ENCODE peak calls at places on chromosomes 1 and 21, in six cellular contexts. B, W, K, H, F and P are unnamed samples.

GRCh38 chr1:171742577-171742922 is 685 bp upstream of the VAMP4 start:
- DNase-seq in B (no peak), W (no peak), K (peak; percentile 61), H (peak; percentile 25), F (peak; percentile 54), P (no peak)

GRCh38 chr21:46096596-46096981 is 1.3 kb upstream of the COL6A2 start:
- DNase-seq in B (no peak), W (no peak), K (no peak), H (no peak), F (no peak), P (no peak)

GRCh38 chr21:25863031-25863430 is 128.3 kb downstream of the GABPA start:
- DNase-seq in B (no peak), W (no peak), K (no peak), H (no peak), F (no peak), P (no peak)

GRCh38 chr1:194477908-194478307 is 1291.5 kb upstream of the B3GALT2 start:
- DNase-seq in B (no peak), W (no peak), K (no peak), H (no peak), F (no peak), P (no peak)

GRCh38 chr1:216778763-216779162 is 55.5 kb upstream of the ESRRG start:
- DNase-seq in B (no peak), W (no peak), K (no peak), H (no peak), F (no peak), P (no peak)

GRCh38 chr1:172662464-172663109 is 3.7 kb downstream of the FASLG start:
- DNase-seq in B (peak; percentile 73), W (peak; percentile 66), K (peak; percentile 58), H (no peak), F (no peak), P (no peak)

GRCh38 chr1:246966502-246966901 is 34.8 kb upstream of the AHCTF1 start:
- DNase-seq in B (no peak), W (no peak), K (no peak), H (no peak), F (no peak), P (no peak)

GRCh38 chr1:48931571-48932251 is 155.0 kb upstream of the BEND5 start:
- DNase-seq in B (no peak), W (no peak), K (no peak), H (no peak), F (no peak), P (no peak)

GRCh38 chr21:41752231-41752681 is 14.6 kb downstream of the RIPK4 start:
- DNase-seq in B (no peak), W (no peak), K (peak; percentile 74), H (no peak), F (no peak), P (no peak)

GRCh38 chr1:103056423-103056822 is 51.9 kb downstream of the COL11A1 start:
- DNase-seq in B (no peak), W (no peak), K (peak; percentile 53), H (no peak), F (no peak), P (no peak)

GRCh38 chr1:31714442-31715096 is 10.8 kb upstream of the COL16A1 start:
- DNase-seq in B (no peak), W (no peak), K (peak; percentile 70), H (peak; percentile 65), F (no peak), P (no peak)

GRCh38 chr1:44621841-44622286 is 52.4 kb downstream of the TMEM53 start:
- DNase-seq in B (no peak), W (no peak), K (peak; percentile 59), H (no peak), F (no peak), P (no peak)

GRCh38 chr1:119091618-119092017 is 48.8 kb downstream of the WARS2 start:
- DNase-seq in B (no peak), W (no peak), K (no peak), H (no peak), F (no peak), P (no peak)

GRCh38 chr1:16048573-16049189 is 5.1 kb downstream of the CLCNKB start:
- DNase-seq in B (peak; percentile 17), W (peak; percentile 72), K (peak; percentile 49), H (peak; percentile 79), F (no peak), P (no peak)

GRCh38 chr1:4652631-4653327 is 1.6 kb upstream of the AJAP1 start:
- DNase-seq in B (peak; percentile 51), W (peak; percentile 69), K (no peak), H (peak; percentile 63), F (peak; percentile 62), P (peak; percentile 62)

GRCh38 chr1:193011395-193011794 is 47.8 kb downstream of the UCHL5 start:
- DNase-seq in B (no peak), W (no peak), K (no peak), H (no peak), F (no peak), P (no peak)

GRCh38 chr1:219155140-219155539 is 18.5 kb upstream of the LYPLAL1 start:
- DNase-seq in B (no peak), W (no peak), K (no peak), H (no peak), F (no peak), P (no peak)

GRCh38 chr1:35031103-35031452 is 667 bp downstream of the ZMYM6 start:
- DNase-seq in B (peak; percentile 34), W (no peak), K (peak; percentile 60), H (peak; percentile 25), F (no peak), P (no peak)

GRCh38 chr1:42853116-42853884 is 6.9 kb downstream of the ZNF691 start:
- DNase-seq in B (no peak), W (no peak), K (no peak), H (no peak), F (no peak), P (peak; percentile 57)

GRCh38 chr1:15734901-15735300 is 1.2 kb upstream of the SLC25A34 start:
- DNase-seq in B (no peak), W (peak; percentile 63), K (no peak), H (peak; percentile 55), F (no peak), P (no peak)

GRCh38 chr1:112849425-112849966 is 106.5 kb downstream of the SLC16A1 start:
- DNase-seq in B (no peak), W (no peak), K (peak; percentile 34), H (peak; percentile 71), F (no peak), P (peak; percentile 46)

GRCh38 chr21:42381347-42381984 is 14.4 kb downstream of the TMPRSS3 start:
- DNase-seq in B (no peak), W (peak; percentile 58), K (peak; percentile 43), H (peak; percentile 26), F (peak; percentile 71), P (no peak)

GRCh38 chr1:203322480-203323179 is 17.3 kb downstream of the BTG2 start:
- DNase-seq in B (no peak), W (no peak), K (no peak), H (no peak), F (no peak), P (no peak)

GRCh38 chr1:197342044-197342565 is 74.1 kb downstream of the CRB1 start:
- DNase-seq in B (no peak), W (no peak), K (no peak), H (no peak), F (no peak), P (no peak)

GRCh38 chr1:53371121-53371666 is 43.3 kb upstream of the LRP8 start:
- DNase-seq in B (no peak), W (no peak), K (no peak), H (no peak), F (peak; percentile 29), P (no peak)

GRCh38 chr1:31476891-31477846 is 64.2 kb downstream of the SERINC2 start:
- DNase-seq in B (no peak), W (no peak), K (no peak), H (peak; percentile 55), F (no peak), P (no peak)

GRCh38 chr1:167562697-167563096 is 9.1 kb upstream of the CREG1 start:
- DNase-seq in B (no peak), W (no peak), K (peak; percentile 27), H (no peak), F (no peak), P (no peak)

GRCh38 chr21:33490991-33491372 is 534 bp downstream of the DNAJC28 start:
- DNase-seq in B (no peak), W (no peak), K (no peak), H (no peak), F (no peak), P (no peak)

GRCh38 chr1:158290571-158290935 is 830 bp downstream of the CD1C start:
- DNase-seq in B (no peak), W (no peak), K (no peak), H (no peak), F (no peak), P (no peak)

GRCh38 chr1:29243023-29243862 is 6.9 kb downstream of the PTPRU start:
- DNase-seq in B (no peak), W (no peak), K (no peak), H (no peak), F (no peak), P (no peak)

GRCh38 chr1:230807551-230808267 is 60.5 kb downstream of the CAPN9 start:
- DNase-seq in B (no peak), W (no peak), K (no peak), H (no peak), F (no peak), P (no peak)

GRCh38 chr1:23667411-23667810 is 24.2 kb upstream of the RPL11 start:
- DNase-seq in B (no peak), W (no peak), K (no peak), H (no peak), F (no peak), P (no peak)

GRCh38 chr1:23670709-23671108 is 20.9 kb upstream of the RPL11 start:
- DNase-seq in B (no peak), W (no peak), K (no peak), H (no peak), F (no peak), P (no peak)

GRCh38 chr1:23673086-23673813 is 18.4 kb upstream of the RPL11 start:
- DNase-seq in B (no peak), W (no peak), K (peak; percentile 62), H (no peak), F (peak; percentile 62), P (no peak)
- TF ChIP-seq CTCF in B (no peak), W (no peak), K (no peak), H (no peak), F (no peak), P (no peak)

GRCh38 chr1:7581754-7582264 is 189.3 kb upstream of the VAMP3 start:
- DNase-seq in B (no peak), W (peak; percentile 9), K (no peak), H (no peak), F (peak; percentile 17), P (no peak)
- TF ChIP-seq CTCF in B (no peak), W (no peak), K (no peak), H (no peak), F (no peak), P (no peak)

DNA sequence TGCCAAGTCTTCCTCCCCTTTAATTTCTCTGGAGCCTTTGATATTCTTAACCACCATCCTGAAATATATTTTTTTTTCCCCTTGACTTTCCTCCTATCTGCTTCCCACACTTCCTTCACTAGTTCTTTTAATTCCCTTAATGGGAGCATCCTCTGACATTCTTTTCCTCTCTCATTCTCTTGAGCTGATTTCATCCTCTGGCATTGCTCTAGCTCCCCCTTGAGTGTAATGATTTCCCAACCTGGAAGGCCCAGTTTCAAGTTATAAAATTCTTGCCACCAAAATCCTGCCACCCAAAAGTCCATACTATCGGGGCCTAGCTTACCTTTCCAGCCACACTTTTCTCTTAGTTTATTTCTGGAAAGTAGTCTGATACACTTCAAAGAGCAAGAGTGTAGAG is 39.5 kb upstream of the UBE2U start:
- DNase-seq in B (no peak), W (no peak), K (peak; percentile 71), H (no peak), F (no peak), P (no peak)
- TF ChIP-seq CTCF in B (no peak), W (peak; percentile 21), K (peak; percentile 69), H (no peak), F (no peak), P (peak; percentile 42)

GRCh38 chr1:147142886-147143285 is 29.4 kb downstream of the PRKAB2 start:
- DNase-seq in B (no peak), W (no peak), K (no peak), H (no peak), F (no peak), P (no peak)
- TF ChIP-seq CTCF in B (no peak), W (no peak), K (no peak), H (no peak), F (no peak), P (no peak)